ENCODE peak calls at places on chromosomes 5 and 9, in eight cellular contexts. One of them, this sample, is unnamed.

GRCh38 chr9:20437466-20437865 is 184.8 kb downstream of the MLLT3 start:
- DNase-seq in CD8-positive, alpha-beta memory T cell: no peak
- DNase-seq in breast epithelium: no peak
- DNase-seq in RCC 7860: no peak
- DNase-seq in AG10803: peak; percentile 14
- DNase-seq in mammary epithelial cell: no peak
- DNase-seq in suprapubic skin: no peak
- DNase-seq in CD8-positive, alpha-beta T cell: no peak
- DNase-seq in this sample: no peak

GRCh38 chr9:61667559-61668121 is 477.8 kb downstream of the SPATA31A7 start:
- DNase-seq in CD8-positive, alpha-beta memory T cell: no peak
- DNase-seq in breast epithelium: no peak
- DNase-seq in RCC 7860: no peak
- DNase-seq in AG10803: no peak
- DNase-seq in mammary epithelial cell: no peak
- DNase-seq in suprapubic skin: peak; percentile 54
- DNase-seq in CD8-positive, alpha-beta T cell: no peak
- DNase-seq in this sample: no peak

GRCh38 chr5:130323804-130324454 is 419.7 kb downstream of the CHSY3 start:
- DNase-seq in CD8-positive, alpha-beta memory T cell: no peak
- DNase-seq in breast epithelium: no peak
- DNase-seq in RCC 7860: no peak
- DNase-seq in AG10803: no peak
- DNase-seq in mammary epithelial cell: peak; percentile 75
- DNase-seq in suprapubic skin: no peak
- DNase-seq in CD8-positive, alpha-beta T cell: no peak
- DNase-seq in this sample: no peak

GRCh38 chr5:123450641-123451421 is 27.6 kb upstream of the CEP120 start:
- DNase-seq in CD8-positive, alpha-beta memory T cell: no peak
- DNase-seq in breast epithelium: no peak
- DNase-seq in RCC 7860: no peak
- DNase-seq in AG10803: no peak
- DNase-seq in mammary epithelial cell: peak; percentile 32
- DNase-seq in suprapubic skin: no peak
- DNase-seq in CD8-positive, alpha-beta T cell: no peak
- DNase-seq in this sample: no peak

GRCh38 chr5:61631438-61631941 is 299.4 kb downstream of the ZSWIM6 start:
- DNase-seq in CD8-positive, alpha-beta memory T cell: no peak
- DNase-seq in breast epithelium: no peak
- DNase-seq in RCC 7860: no peak
- DNase-seq in AG10803: peak; percentile 17
- DNase-seq in mammary epithelial cell: no peak
- DNase-seq in suprapubic skin: no peak
- DNase-seq in CD8-positive, alpha-beta T cell: no peak
- DNase-seq in this sample: no peak

GRCh38 chr5:32275421-32275765 is 37.3 kb downstream of the MTMR12 start:
- DNase-seq in CD8-positive, alpha-beta memory T cell: no peak
- DNase-seq in breast epithelium: no peak
- DNase-seq in RCC 7860: no peak
- DNase-seq in AG10803: no peak
- DNase-seq in mammary epithelial cell: no peak
- DNase-seq in suprapubic skin: no peak
- DNase-seq in CD8-positive, alpha-beta T cell: no peak
- DNase-seq in this sample: no peak

GRCh38 chr5:148387325-148387724 is 3.6 kb downstream of the FBXO38 start:
- DNase-seq in CD8-positive, alpha-beta memory T cell: no peak
- DNase-seq in breast epithelium: no peak
- DNase-seq in RCC 7860: no peak
- DNase-seq in AG10803: peak; percentile 83
- DNase-seq in mammary epithelial cell: no peak
- DNase-seq in suprapubic skin: no peak
- DNase-seq in CD8-positive, alpha-beta T cell: no peak
- DNase-seq in this sample: no peak

GRCh38 chr9:36855443-36856315 is 178.4 kb downstream of the PAX5 start:
- DNase-seq in CD8-positive, alpha-beta memory T cell: no peak
- DNase-seq in breast epithelium: no peak
- DNase-seq in RCC 7860: peak; percentile 8
- DNase-seq in AG10803: no peak
- DNase-seq in mammary epithelial cell: no peak
- DNase-seq in suprapubic skin: no peak
- DNase-seq in CD8-positive, alpha-beta T cell: peak; percentile 53
- DNase-seq in this sample: no peak

GRCh38 chr5:136992796-136993489 is 506.2 kb downstream of the SPOCK1 start:
- DNase-seq in CD8-positive, alpha-beta memory T cell: no peak
- DNase-seq in breast epithelium: no peak
- DNase-seq in RCC 7860: no peak
- DNase-seq in AG10803: no peak
- DNase-seq in mammary epithelial cell: no peak
- DNase-seq in suprapubic skin: no peak
- DNase-seq in CD8-positive, alpha-beta T cell: no peak
- DNase-seq in this sample: no peak